ENCODE peak calls at places on chromosome 2, in seven cellular contexts. U is activated naive CD4-positive, alpha-beta T cell; B is GM03348; J is H4; F is Peyer's patch; Y is immature natural killer cell; M is NCI-H748 treated with DMSO at 0.1 percent for 48 hours. R is an unnamed sample.

GRCh38 chr2:5164806-5165525 is 527.2 kb upstream of the SOX11 start:
- DNase-seq in U (no peak), B (no peak), J (no peak), F (no peak), Y (no peak), M (no peak), R (no peak)

GRCh38 chr2:212076456-212076855 is 462.1 kb downstream of the ERBB4 start:
- DNase-seq in U (no peak), B (no peak), J (no peak), F (no peak), Y (no peak), M (no peak), R (no peak)

GRCh38 chr2:158009425-158009824 is 92.3 kb upstream of the UPP2 start:
- DNase-seq in U (no peak), B (no peak), J (no peak), F (no peak), Y (no peak), M (no peak), R (no peak)

GRCh38 chr2:198113316-198113715 is 308.9 kb downstream of the PLCL1 start:
- DNase-seq in U (no peak), B (no peak), J (no peak), F (no peak), Y (no peak), M (no peak), R (no peak)

GRCh38 chr2:203567786-203568185 is 32.7 kb upstream of the RAPH1 start:
- DNase-seq in U (no peak), B (peak; percentile 61), J (no peak), F (no peak), Y (no peak), M (no peak), R (no peak)

GRCh38 chr2:238908960-238909951 is 61.4 kb downstream of the TWIST2 start:
- DNase-seq in U (no peak), B (no peak), J (no peak), F (no peak), Y (no peak), M (no peak), R (peak; percentile 43)

GRCh38 chr2:10954856-10955818 is 43.4 kb downstream of the KCNF1 start:
- DNase-seq in U (no peak), B (no peak), J (no peak), F (no peak), Y (no peak), M (no peak), R (no peak)

GRCh38 chr2:232485333-232485756 is 2.3 kb downstream of the ECEL1 start:
- DNase-seq in U (no peak), B (no peak), J (no peak), F (no peak), Y (no peak), M (no peak), R (no peak)

GRCh38 chr2:199119796-199120195 is 337.9 kb downstream of the SATB2 start:
- DNase-seq in U (no peak), B (peak; percentile 9), J (no peak), F (no peak), Y (no peak), M (no peak), R (no peak)

GRCh38 chr2:36544638-36545338 is 53.2 kb downstream of the FEZ2 start:
- DNase-seq in U (no peak), B (no peak), J (no peak), F (no peak), Y (no peak), M (no peak), R (no peak)

GRCh38 chr2:84947010-84947593 is 23.9 kb upstream of the KCMF1 start:
- DNase-seq in U (no peak), B (no peak), J (no peak), F (no peak), Y (no peak), M (no peak), R (no peak)

GRCh38 chr2:148201075-148202004 is 180.4 kb downstream of the MBD5 start:
- DNase-seq in U (no peak), B (peak; percentile 5), J (peak; percentile 19), F (no peak), Y (peak; percentile 19), M (no peak), R (no peak)

GRCh38 chr2:38496927-38497669 is 105.6 kb downstream of the HNRNPLL start:
- DNase-seq in U (no peak), B (no peak), J (no peak), F (no peak), Y (no peak), M (no peak), R (no peak)

GRCh38 chr2:202808754-202809153 is 62.8 kb downstream of the ICA1L start:
- DNase-seq in U (no peak), B (no peak), J (no peak), F (no peak), Y (no peak), M (no peak), R (no peak)

GRCh38 chr2:263774-264492 is at the start of gene SH3YL1:
- DNase-seq in U (peak; percentile 42), B (peak; percentile 42), J (no peak), F (peak; percentile 71), Y (peak; percentile 65), M (no peak), R (peak; percentile 77)

R was measured in ureter.